ENCODE peak calls at places on chromosomes 2 and 18, in five cellular contexts. T is body of pancreas, X is fibroblast of lung, A is AG04450, Q is HL-60. N is an unnamed sample.

GRCh38 chr2:63723709-63724108 is 118.0 kb upstream of the UGP2 start:
- DNase-seq in A (no peak), T (no peak), X (no peak), Q (no peak), N (no peak)

GRCh38 chr2:190343500-190344274 is at the start of gene INPP1:
- DNase-seq in T (peak; percentile 67), Q (peak; percentile 74), X (peak; percentile 65), A (no peak), N (peak; percentile 81)

GRCh38 chr2:235418918-235419317 is 74.9 kb upstream of the AGAP1 start:
- DNase-seq in X (no peak), T (no peak), Q (no peak), A (no peak), N (no peak)

GRCh38 chr2:71688530-71688929 is 235.2 kb downstream of the DYSF start:
- DNase-seq in Q (no peak), X (no peak), A (no peak), T (no peak), N (no peak)

GRCh38 chr18:26865557-26865956 is at the start of gene AQP4:
- DNase-seq in X (peak; percentile 0), A (no peak), Q (no peak), T (no peak), N (peak; percentile 86)

GRCh38 chr2:23204650-23205049 is 180.3 kb upstream of the KLHL29 start:
- DNase-seq in X (no peak), T (no peak), A (no peak), Q (no peak), N (no peak)

GRCh38 chr18:73564073-73564472 is 583.6 kb downstream of the FBXO15 start:
- DNase-seq in Q (no peak), T (no peak), X (peak; percentile 82), A (peak; percentile 38), N (no peak)

GRCh38 chr2:73939419-73939818 is 12.7 kb downstream of the DGUOK start:
- DNase-seq in T (peak; percentile 43), X (peak; percentile 72), Q (no peak), A (no peak), N (no peak)

GRCh38 chr2:132965469-132965868 is 295.5 kb upstream of the LYPD1 start:
- DNase-seq in Q (no peak), A (no peak), X (no peak), T (no peak), N (no peak)

GRCh38 chr2:7671312-7671711 is 754.1 kb downstream of the RNF144A start:
- DNase-seq in X (no peak), T (no peak), A (no peak), Q (no peak), N (peak; percentile 71)

GRCh38 chr2:23418490-23418911 is 33.5 kb downstream of the KLHL29 start:
- DNase-seq in Q (no peak), X (peak; percentile 61), T (no peak), A (peak; percentile 63), N (no peak)

GRCh38 chr2:235240574-235240973 is 253.3 kb upstream of the AGAP1 start:
- DNase-seq in A (no peak), T (no peak), Q (no peak), X (no peak), N (no peak)

GRCh38 chr2:15916336-15916735 is 24.0 kb upstream of the MYCN start:
- DNase-seq in X (no peak), Q (no peak), T (no peak), A (no peak), N (no peak)

GRCh38 chr2:208820289-208820688 is 413.7 kb downstream of the PTH2R start:
- DNase-seq in A (no peak), X (peak; percentile 0), T (no peak), Q (no peak), N (no peak)

GRCh38 chr18:74499633-74500032 is 3.5 kb downstream of the CNDP2 start:
- DNase-seq in X (peak; percentile 76), A (no peak), T (peak; percentile 75), Q (peak; percentile 79), N (peak; percentile 83)

GRCh38 chr2:215522237-215522636 is 86.4 kb upstream of the FN1 start:
- DNase-seq in Q (no peak), A (no peak), X (peak; percentile 24), T (no peak), N (no peak)

GRCh38 chr2:172394008-172394407 is 33.4 kb upstream of the ITGA6 start:
- DNase-seq in T (no peak), Q (no peak), X (no peak), A (no peak), N (no peak)

GRCh38 chr18:23267447-23267776 is 132.1 kb downstream of the CABLES1 start:
- DNase-seq in X (no peak), T (no peak), Q (no peak), A (no peak), N (no peak)

GRCh38 chr2:70965506-70965905 is 12.9 kb upstream of the ANKRD53 start:
- DNase-seq in X (no peak), A (no peak), T (no peak), Q (no peak), N (no peak)

GRCh38 chr2:20212459-20212870 is 12.5 kb downstream of the SDC1 start:
- DNase-seq in T (no peak), Q (no peak), X (peak; percentile 52), A (no peak), N (no peak)

GRCh38 chr18:8754995-8755955 is 49.9 kb downstream of the MTCL1 start:
- DNase-seq in X (peak; percentile 92), A (no peak), T (no peak), Q (no peak), N (no peak)

GRCh38 chr2:159960413-159960812 is 102.0 kb downstream of the PLA2R1 start:
- DNase-seq in X (peak; percentile 93), A (peak; percentile 23), T (no peak), Q (no peak), N (no peak)

GRCh38 chr2:168025487-168026203 is 221.8 kb downstream of the STK39 start:
- DNase-seq in T (peak; percentile 19), Q (no peak), X (no peak), A (no peak), N (no peak)

GRCh38 chr2:235493775-235494715 is at the start of gene AGAP1:
- DNase-seq in X (peak; percentile 83), T (peak; percentile 91), A (peak; percentile 30), Q (no peak), N (peak; percentile 92)

GRCh38 chr2:240469239-240469636 is 33.8 kb downstream of the GPC1 start:
- DNase-seq in A (no peak), Q (no peak), T (peak; percentile 1), X (no peak), N (no peak)

GRCh38 chr2:28620801-28621171 is 124.9 kb downstream of the PLB1 start:
- DNase-seq in X (no peak), T (no peak), Q (no peak), A (no peak), N (peak; percentile 21)

GRCh38 chr2:111216811-111217652 is 96.3 kb downstream of the BCL2L11 start:
- DNase-seq in T (no peak), Q (no peak), A (no peak), X (no peak), N (no peak)

GRCh38 chr18:48100168-48100495 is 169.7 kb upstream of the SMAD2 start:
- DNase-seq in X (no peak), Q (no peak), A (no peak), T (no peak), N (no peak)

GRCh38 chr2:126244937-126245336 is 411.0 kb upstream of the GYPC start:
- DNase-seq in Q (peak; percentile 16), A (no peak), T (peak; percentile 73), X (no peak), N (no peak)

GRCh38 chr2:7456762-7457161 is 539.5 kb downstream of the RNF144A start:
- DNase-seq in Q (no peak), A (no peak), X (no peak), T (no peak), N (no peak)

GRCh38 chr2:76867854-76868253 is 654.3 kb downstream of the LRRTM4 start:
- DNase-seq in A (peak; percentile 13), T (no peak), X (peak; percentile 52), Q (no peak), N (no peak)

GRCh38 chr18:61998957-61999356 is 106.2 kb upstream of the RNF152 start:
- DNase-seq in X (peak; percentile 93), A (peak; percentile 69), Q (no peak), T (no peak), N (no peak)

GRCh38 chr18:65907281-65907680 is 156.5 kb downstream of the CDH7 start:
- DNase-seq in T (no peak), Q (no peak), X (no peak), A (no peak), N (no peak)

GRCh38 chr18:65897292-65897691 is 146.5 kb downstream of the CDH7 start:
- DNase-seq in Q (no peak), X (no peak), A (no peak), T (no peak), N (no peak)

GRCh38 chr18:65906621-65907034 is 155.8 kb downstream of the CDH7 start:
- DNase-seq in A (no peak), T (no peak), X (no peak), Q (no peak), N (no peak)

DNA sequence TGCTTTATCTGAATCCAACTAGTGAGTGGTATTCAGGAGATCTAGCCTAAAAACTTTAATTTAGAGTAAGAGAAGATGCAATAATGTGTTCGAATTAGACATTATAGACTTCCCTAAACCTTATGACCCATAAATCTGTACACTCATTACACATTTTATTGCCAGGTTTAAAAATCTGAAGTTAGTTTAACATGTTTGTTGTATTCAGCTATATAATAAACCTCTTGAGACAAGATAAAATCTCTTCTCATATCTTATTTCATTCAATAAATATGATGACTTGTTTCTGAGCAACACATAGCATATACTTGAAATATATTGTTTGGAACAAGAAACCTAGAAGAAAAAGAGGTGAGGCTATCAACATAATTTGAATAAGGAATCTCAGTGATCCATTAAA is 150.7 kb downstream of the CDH7 start:
- DNase-seq in A (no peak), Q (no peak), T (no peak), X (no peak), N (no peak)
- H3K27me3 ChIP-seq in A (no peaks in the 10 kb centered on the region), Q (no peaks in the 10 kb centered on the region), T (no peaks in the 10 kb centered on the region), X (no peaks in the 10 kb centered on the region), N (no peaks in the 10 kb centered on the region)

DNA sequence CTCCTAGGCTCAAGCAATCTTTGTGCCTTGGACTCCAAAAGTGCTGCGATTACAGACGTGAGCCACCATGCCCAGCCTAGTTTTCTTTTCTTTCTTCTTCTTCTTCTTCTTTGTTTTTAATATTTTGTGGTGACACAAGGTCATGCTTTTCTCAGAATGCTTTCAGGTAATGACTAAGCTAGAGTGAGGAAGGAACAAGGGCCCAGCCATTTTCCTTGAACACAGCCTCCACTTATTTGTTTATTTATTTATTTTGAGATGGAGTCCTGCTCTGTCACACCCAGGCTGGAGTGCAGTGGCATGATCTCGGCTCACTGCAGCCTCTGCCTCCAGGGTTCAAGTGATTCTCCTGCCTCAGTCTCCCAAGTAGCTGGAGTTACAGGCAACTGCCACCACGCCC is 74.3 kb upstream of the ST3GAL5 start:
- DNase-seq in X (no peak), T (no peak), A (no peak), Q (no peak), N (no peak)
- H3K27ac ChIP-seq in X (no peak overlapping the region), T (no peak overlapping the region), A (no peak overlapping the region), Q (no peak overlapping the region), N (no peak overlapping the region)

GRCh38 chr2:217858519-217859466 is 144.0 kb downstream of the TNS1 start:
- DNase-seq in T (peak; percentile 70), A (peak; percentile 76), X (peak; percentile 82), Q (no peak), N (peak; percentile 95)
- H3K4me3 ChIP-seq in T (no peak overlapping the region), A (no peak overlapping the region), X (no peak overlapping the region), Q (no peak overlapping the region), N (peak overlapping the region; percentile 66)

DNA sequence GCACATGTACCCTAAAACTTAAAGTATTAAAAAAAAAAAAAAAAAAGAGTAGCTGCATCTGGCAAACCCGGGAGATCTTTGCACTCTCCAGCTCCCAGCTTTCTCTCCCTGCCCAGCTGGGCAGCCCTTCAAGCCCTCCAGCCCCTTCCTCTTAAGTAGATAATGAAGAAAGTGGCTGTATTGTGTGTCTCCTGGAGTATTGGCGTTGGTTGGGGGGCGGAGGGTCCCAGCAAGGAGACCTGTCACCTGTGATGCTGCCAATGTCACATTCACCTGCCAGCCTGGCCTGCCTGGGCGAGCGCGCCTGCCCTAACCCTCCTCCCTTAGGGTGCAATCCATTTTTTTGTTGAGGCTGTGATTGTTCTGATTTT is 2.0 kb downstream of the C2orf72 start:
- DNase-seq in Q (no peak), X (no peak), A (no peak), T (no peak), N (no peak)
- H3K27me3 ChIP-seq in Q (peaks cover 44% of the 10 kb centered on the region), X (peaks cover 22% of the 10 kb centered on the region), A (peaks cover 52% of the 10 kb centered on the region), T (no peaks in the 10 kb centered on the region), N (peaks cover 55% of the 10 kb centered on the region)